ENCODE peak calls at places on chromosomes 5 and 9, in nine cellular contexts. One of them, this sample, is unnamed.

GRCh38 chr9:36040271-36040925 is 3.7 kb downstream of the RECK start:
- DNase-seq in activated CD4-positive, alpha-beta memory T cell treated with anti-CD3 and anti-CD28 coated beads for 36 hours: no peak
- DNase-seq in activated effector memory CD4-positive, alpha-beta T cell treated with anti-CD3 and anti-CD28 coated beads, Interleukin-2, amount 50 U/mL, for 16 hours: no peak
- DNase-seq in nephron progenitor cell: no peak
- DNase-seq in C1 segment of cervical spinal cord: no peak
- DNase-seq in AG08396: no peak
- DNase-seq in B cell: no peak
- DNase-seq in tibial nerve: no peak
- DNase-seq in HT1080: no peak
- DNase-seq in this sample: no peak

GRCh38 chr9:21730899-21731298 is 71.5 kb upstream of the MTAP start:
- DNase-seq in tibial nerve: no peak
- DNase-seq in AG08396: no peak
- DNase-seq in activated effector memory CD4-positive, alpha-beta T cell treated with anti-CD3 and anti-CD28 coated beads, Interleukin-2, amount 50 U/mL, for 16 hours: no peak
- DNase-seq in activated CD4-positive, alpha-beta memory T cell treated with anti-CD3 and anti-CD28 coated beads for 36 hours: no peak
- DNase-seq in HT1080: no peak
- DNase-seq in B cell: no peak
- DNase-seq in nephron progenitor cell: no peak
- DNase-seq in C1 segment of cervical spinal cord: no peak
- DNase-seq in this sample: no peak

GRCh38 chr5:78806544-78806943 is 158.0 kb upstream of the LHFPL2 start:
- DNase-seq in nephron progenitor cell: no peak
- DNase-seq in tibial nerve: no peak
- DNase-seq in AG08396: peak
- DNase-seq in C1 segment of cervical spinal cord: no peak
- DNase-seq in activated CD4-positive, alpha-beta memory T cell treated with anti-CD3 and anti-CD28 coated beads for 36 hours: no peak
- DNase-seq in activated effector memory CD4-positive, alpha-beta T cell treated with anti-CD3 and anti-CD28 coated beads, Interleukin-2, amount 50 U/mL, for 16 hours: no peak
- DNase-seq in HT1080: peak
- DNase-seq in B cell: no peak
- DNase-seq in this sample: no peak

GRCh38 chr5:167804512-167805220 is 486.8 kb upstream of the WWC1 start:
- DNase-seq in nephron progenitor cell: no peak
- DNase-seq in tibial nerve: no peak
- DNase-seq in activated CD4-positive, alpha-beta memory T cell treated with anti-CD3 and anti-CD28 coated beads for 36 hours: no peak
- DNase-seq in activated effector memory CD4-positive, alpha-beta T cell treated with anti-CD3 and anti-CD28 coated beads, Interleukin-2, amount 50 U/mL, for 16 hours: no peak
- DNase-seq in C1 segment of cervical spinal cord: no peak
- DNase-seq in HT1080: no peak
- DNase-seq in B cell: no peak
- DNase-seq in AG08396: no peak
- DNase-seq in this sample: no peak

GRCh38 chr9:33192493-33193245 is 25.5 kb upstream of the B4GALT1 start:
- DNase-seq in tibial nerve: no peak
- DNase-seq in B cell: no peak
- DNase-seq in nephron progenitor cell: no peak
- DNase-seq in C1 segment of cervical spinal cord: no peak
- DNase-seq in AG08396: no peak
- DNase-seq in activated CD4-positive, alpha-beta memory T cell treated with anti-CD3 and anti-CD28 coated beads for 36 hours: no peak
- DNase-seq in activated effector memory CD4-positive, alpha-beta T cell treated with anti-CD3 and anti-CD28 coated beads, Interleukin-2, amount 50 U/mL, for 16 hours: no peak
- DNase-seq in HT1080: no peak
- DNase-seq in this sample: no peak

GRCh38 chr5:93428868-93429267 is 152.2 kb downstream of the NR2F1-AS1 start:
- DNase-seq in tibial nerve: no peak
- DNase-seq in AG08396: no peak
- DNase-seq in C1 segment of cervical spinal cord: no peak
- DNase-seq in HT1080: peak
- DNase-seq in activated CD4-positive, alpha-beta memory T cell treated with anti-CD3 and anti-CD28 coated beads for 36 hours: no peak
- DNase-seq in activated effector memory CD4-positive, alpha-beta T cell treated with anti-CD3 and anti-CD28 coated beads, Interleukin-2, amount 50 U/mL, for 16 hours: no peak
- DNase-seq in B cell: no peak
- DNase-seq in nephron progenitor cell: no peak
- DNase-seq in this sample: no peak

GRCh38 chr9:3662671-3663070 is 136.9 kb upstream of the RFX3 start:
- DNase-seq in C1 segment of cervical spinal cord: no peak
- DNase-seq in HT1080: peak
- DNase-seq in activated CD4-positive, alpha-beta memory T cell treated with anti-CD3 and anti-CD28 coated beads for 36 hours: no peak
- DNase-seq in B cell: no peak
- DNase-seq in tibial nerve: no peak
- DNase-seq in AG08396: peak
- DNase-seq in activated effector memory CD4-positive, alpha-beta T cell treated with anti-CD3 and anti-CD28 coated beads, Interleukin-2, amount 50 U/mL, for 16 hours: no peak
- DNase-seq in nephron progenitor cell: no peak
- DNase-seq in this sample: no peak

GRCh38 chr9:113589890-113590289 is 126.4 kb downstream of the RGS3 start:
- DNase-seq in B cell: no peak
- DNase-seq in activated effector memory CD4-positive, alpha-beta T cell treated with anti-CD3 and anti-CD28 coated beads, Interleukin-2, amount 50 U/mL, for 16 hours: no peak
- DNase-seq in AG08396: no peak
- DNase-seq in nephron progenitor cell: no peak
- DNase-seq in tibial nerve: no peak
- DNase-seq in C1 segment of cervical spinal cord: no peak
- DNase-seq in activated CD4-positive, alpha-beta memory T cell treated with anti-CD3 and anti-CD28 coated beads for 36 hours: no peak
- DNase-seq in HT1080: peak
- DNase-seq in this sample: no peak

GRCh38 chr5:53381-54174 is 38.4 kb upstream of the PLEKHG4B start:
- DNase-seq in activated CD4-positive, alpha-beta memory T cell treated with anti-CD3 and anti-CD28 coated beads for 36 hours: peak
- DNase-seq in HT1080: no peak
- DNase-seq in C1 segment of cervical spinal cord: no peak
- DNase-seq in B cell: peak
- DNase-seq in activated effector memory CD4-positive, alpha-beta T cell treated with anti-CD3 and anti-CD28 coated beads, Interleukin-2, amount 50 U/mL, for 16 hours: peak
- DNase-seq in nephron progenitor cell: peak
- DNase-seq in AG08396: peak
- DNase-seq in tibial nerve: no peak
- DNase-seq in this sample: peak

GRCh38 chr5:75190227-75190626 is 46.5 kb downstream of the ANKRD31 start:
- DNase-seq in HT1080: no peak
- DNase-seq in tibial nerve: no peak
- DNase-seq in C1 segment of cervical spinal cord: no peak
- DNase-seq in activated effector memory CD4-positive, alpha-beta T cell treated with anti-CD3 and anti-CD28 coated beads, Interleukin-2, amount 50 U/mL, for 16 hours: no peak
- DNase-seq in B cell: no peak
- DNase-seq in nephron progenitor cell: no peak
- DNase-seq in activated CD4-positive, alpha-beta memory T cell treated with anti-CD3 and anti-CD28 coated beads for 36 hours: no peak
- DNase-seq in AG08396: no peak
- DNase-seq in this sample: no peak

GRCh38 chr5:105953616-105954015 is 1717.1 kb downstream of the EFNA5 start:
- DNase-seq in B cell: no peak
- DNase-seq in tibial nerve: no peak
- DNase-seq in AG08396: no peak
- DNase-seq in HT1080: no peak
- DNase-seq in activated CD4-positive, alpha-beta memory T cell treated with anti-CD3 and anti-CD28 coated beads for 36 hours: no peak
- DNase-seq in nephron progenitor cell: no peak
- DNase-seq in C1 segment of cervical spinal cord: no peak
- DNase-seq in activated effector memory CD4-positive, alpha-beta T cell treated with anti-CD3 and anti-CD28 coated beads, Interleukin-2, amount 50 U/mL, for 16 hours: no peak
- DNase-seq in this sample: no peak

GRCh38 chr5:10272053-10272869 is 22.2 kb downstream of the CCT5 start:
- DNase-seq in activated effector memory CD4-positive, alpha-beta T cell treated with anti-CD3 and anti-CD28 coated beads, Interleukin-2, amount 50 U/mL, for 16 hours: no peak
- DNase-seq in C1 segment of cervical spinal cord: no peak
- DNase-seq in B cell: no peak
- DNase-seq in activated CD4-positive, alpha-beta memory T cell treated with anti-CD3 and anti-CD28 coated beads for 36 hours: no peak
- DNase-seq in tibial nerve: no peak
- DNase-seq in AG08396: no peak
- DNase-seq in nephron progenitor cell: no peak
- DNase-seq in HT1080: no peak
- DNase-seq in this sample: no peak

GRCh38 chr9:77977210-77977611 is 54.4 kb downstream of the GNAQ start:
- DNase-seq in activated effector memory CD4-positive, alpha-beta T cell treated with anti-CD3 and anti-CD28 coated beads, Interleukin-2, amount 50 U/mL, for 16 hours: peak
- DNase-seq in AG08396: peak
- DNase-seq in B cell: no peak
- DNase-seq in activated CD4-positive, alpha-beta memory T cell treated with anti-CD3 and anti-CD28 coated beads for 36 hours: peak
- DNase-seq in tibial nerve: peak
- DNase-seq in nephron progenitor cell: peak
- DNase-seq in C1 segment of cervical spinal cord: peak
- DNase-seq in HT1080: peak
- DNase-seq in this sample: peak

GRCh38 chr5:93087326-93087725 is 493.7 kb downstream of the NR2F1-AS1 start:
- DNase-seq in AG08396: no peak
- DNase-seq in tibial nerve: no peak
- DNase-seq in nephron progenitor cell: no peak
- DNase-seq in B cell: no peak
- DNase-seq in activated CD4-positive, alpha-beta memory T cell treated with anti-CD3 and anti-CD28 coated beads for 36 hours: no peak
- DNase-seq in HT1080: no peak
- DNase-seq in C1 segment of cervical spinal cord: no peak
- DNase-seq in activated effector memory CD4-positive, alpha-beta T cell treated with anti-CD3 and anti-CD28 coated beads, Interleukin-2, amount 50 U/mL, for 16 hours: no peak
- DNase-seq in this sample: no peak

GRCh38 chr9:28792736-28793135 is 1219.5 kb upstream of the C9orf72 start:
- DNase-seq in tibial nerve: no peak
- DNase-seq in nephron progenitor cell: no peak
- DNase-seq in activated CD4-positive, alpha-beta memory T cell treated with anti-CD3 and anti-CD28 coated beads for 36 hours: no peak
- DNase-seq in B cell: no peak
- DNase-seq in C1 segment of cervical spinal cord: no peak
- DNase-seq in activated effector memory CD4-positive, alpha-beta T cell treated with anti-CD3 and anti-CD28 coated beads, Interleukin-2, amount 50 U/mL, for 16 hours: no peak
- DNase-seq in HT1080: no peak
- DNase-seq in AG08396: no peak
- DNase-seq in this sample: no peak

GRCh38 chr9:101448680-101449070 is 13.1 kb upstream of the ALDOB start:
- DNase-seq in HT1080: no peak
- DNase-seq in activated CD4-positive, alpha-beta memory T cell treated with anti-CD3 and anti-CD28 coated beads for 36 hours: no peak
- DNase-seq in AG08396: no peak
- DNase-seq in C1 segment of cervical spinal cord: no peak
- DNase-seq in tibial nerve: no peak
- DNase-seq in activated effector memory CD4-positive, alpha-beta T cell treated with anti-CD3 and anti-CD28 coated beads, Interleukin-2, amount 50 U/mL, for 16 hours: no peak
- DNase-seq in nephron progenitor cell: no peak
- DNase-seq in B cell: no peak
- DNase-seq in this sample: no peak

GRCh38 chr5:107808671-107809137 is 138.0 kb upstream of the EFNA5 start:
- DNase-seq in B cell: no peak
- DNase-seq in HT1080: peak
- DNase-seq in activated CD4-positive, alpha-beta memory T cell treated with anti-CD3 and anti-CD28 coated beads for 36 hours: no peak
- DNase-seq in nephron progenitor cell: peak
- DNase-seq in tibial nerve: no peak
- DNase-seq in C1 segment of cervical spinal cord: no peak
- DNase-seq in AG08396: no peak
- DNase-seq in activated effector memory CD4-positive, alpha-beta T cell treated with anti-CD3 and anti-CD28 coated beads, Interleukin-2, amount 50 U/mL, for 16 hours: no peak
- DNase-seq in this sample: peak

GRCh38 chr9:120892748-120893584 is 16.0 kb upstream of the PHF19 start:
- DNase-seq in tibial nerve: no peak
- DNase-seq in C1 segment of cervical spinal cord: no peak
- DNase-seq in activated effector memory CD4-positive, alpha-beta T cell treated with anti-CD3 and anti-CD28 coated beads, Interleukin-2, amount 50 U/mL, for 16 hours: peak
- DNase-seq in B cell: peak
- DNase-seq in activated CD4-positive, alpha-beta memory T cell treated with anti-CD3 and anti-CD28 coated beads for 36 hours: peak
- DNase-seq in HT1080: peak
- DNase-seq in AG08396: peak
- DNase-seq in nephron progenitor cell: no peak
- DNase-seq in this sample: no peak

GRCh38 chr5:159458217-159458711 is 128.0 kb upstream of the IL12B start:
- DNase-seq in B cell: no peak
- DNase-seq in tibial nerve: no peak
- DNase-seq in activated effector memory CD4-positive, alpha-beta T cell treated with anti-CD3 and anti-CD28 coated beads, Interleukin-2, amount 50 U/mL, for 16 hours: no peak
- DNase-seq in AG08396: no peak
- DNase-seq in activated CD4-positive, alpha-beta memory T cell treated with anti-CD3 and anti-CD28 coated beads for 36 hours: peak
- DNase-seq in nephron progenitor cell: no peak
- DNase-seq in C1 segment of cervical spinal cord: no peak
- DNase-seq in HT1080: no peak
- DNase-seq in this sample: no peak

GRCh38 chr9:131361202-131361833 is 32.6 kb upstream of the PRRC2B start:
- DNase-seq in C1 segment of cervical spinal cord: no peak
- DNase-seq in activated CD4-positive, alpha-beta memory T cell treated with anti-CD3 and anti-CD28 coated beads for 36 hours: no peak
- DNase-seq in B cell: no peak
- DNase-seq in nephron progenitor cell: no peak
- DNase-seq in tibial nerve: no peak
- DNase-seq in AG08396: no peak
- DNase-seq in HT1080: no peak
- DNase-seq in activated effector memory CD4-positive, alpha-beta T cell treated with anti-CD3 and anti-CD28 coated beads, Interleukin-2, amount 50 U/mL, for 16 hours: no peak
- DNase-seq in this sample: peak

GRCh38 chr5:143985832-143986485 is 174.0 kb downstream of the HMHB1 start:
- DNase-seq in tibial nerve: no peak
- DNase-seq in nephron progenitor cell: no peak
- DNase-seq in B cell: no peak
- DNase-seq in activated effector memory CD4-positive, alpha-beta T cell treated with anti-CD3 and anti-CD28 coated beads, Interleukin-2, amount 50 U/mL, for 16 hours: no peak
- DNase-seq in HT1080: peak
- DNase-seq in activated CD4-positive, alpha-beta memory T cell treated with anti-CD3 and anti-CD28 coated beads for 36 hours: no peak
- DNase-seq in C1 segment of cervical spinal cord: no peak
- DNase-seq in AG08396: peak
- DNase-seq in this sample: no peak

GRCh38 chr5:133226186-133226585 is 174.4 kb downstream of the HSPA4 start:
- DNase-seq in C1 segment of cervical spinal cord: no peak
- DNase-seq in AG08396: no peak
- DNase-seq in tibial nerve: no peak
- DNase-seq in activated effector memory CD4-positive, alpha-beta T cell treated with anti-CD3 and anti-CD28 coated beads, Interleukin-2, amount 50 U/mL, for 16 hours: no peak
- DNase-seq in HT1080: no peak
- DNase-seq in activated CD4-positive, alpha-beta memory T cell treated with anti-CD3 and anti-CD28 coated beads for 36 hours: no peak
- DNase-seq in B cell: no peak
- DNase-seq in nephron progenitor cell: no peak
- DNase-seq in this sample: no peak

GRCh38 chr5:31853398-31854135 is 214.6 kb downstream of the PDZD2 start:
- DNase-seq in HT1080: no peak
- DNase-seq in activated CD4-positive, alpha-beta memory T cell treated with anti-CD3 and anti-CD28 coated beads for 36 hours: no peak
- DNase-seq in nephron progenitor cell: no peak
- DNase-seq in C1 segment of cervical spinal cord: no peak
- DNase-seq in B cell: no peak
- DNase-seq in activated effector memory CD4-positive, alpha-beta T cell treated with anti-CD3 and anti-CD28 coated beads, Interleukin-2, amount 50 U/mL, for 16 hours: no peak
- DNase-seq in tibial nerve: no peak
- DNase-seq in AG08396: no peak
- DNase-seq in this sample: no peak

GRCh38 chr5:156693113-156693512 is 157.0 kb upstream of the PPP1R2B start:
- DNase-seq in nephron progenitor cell: no peak
- DNase-seq in activated CD4-positive, alpha-beta memory T cell treated with anti-CD3 and anti-CD28 coated beads for 36 hours: no peak
- DNase-seq in B cell: no peak
- DNase-seq in C1 segment of cervical spinal cord: no peak
- DNase-seq in tibial nerve: no peak
- DNase-seq in HT1080: no peak
- DNase-seq in AG08396: no peak
- DNase-seq in activated effector memory CD4-positive, alpha-beta T cell treated with anti-CD3 and anti-CD28 coated beads, Interleukin-2, amount 50 U/mL, for 16 hours: no peak
- DNase-seq in this sample: no peak

GRCh38 chr5:172410160-172410559 is 44.2 kb downstream of the SH3PXD2B start:
- DNase-seq in AG08396: no peak
- DNase-seq in tibial nerve: no peak
- DNase-seq in nephron progenitor cell: no peak
- DNase-seq in B cell: no peak
- DNase-seq in activated CD4-positive, alpha-beta memory T cell treated with anti-CD3 and anti-CD28 coated beads for 36 hours: peak
- DNase-seq in activated effector memory CD4-positive, alpha-beta T cell treated with anti-CD3 and anti-CD28 coated beads, Interleukin-2, amount 50 U/mL, for 16 hours: no peak
- DNase-seq in C1 segment of cervical spinal cord: no peak
- DNase-seq in HT1080: peak
- DNase-seq in this sample: no peak

GRCh38 chr5:57434227-57434640 is 48.4 kb downstream of the ACTBL2 start:
- DNase-seq in B cell: no peak
- DNase-seq in C1 segment of cervical spinal cord: no peak
- DNase-seq in activated effector memory CD4-positive, alpha-beta T cell treated with anti-CD3 and anti-CD28 coated beads, Interleukin-2, amount 50 U/mL, for 16 hours: no peak
- DNase-seq in tibial nerve: no peak
- DNase-seq in nephron progenitor cell: no peak
- DNase-seq in HT1080: peak
- DNase-seq in activated CD4-positive, alpha-beta memory T cell treated with anti-CD3 and anti-CD28 coated beads for 36 hours: no peak
- DNase-seq in AG08396: no peak
- DNase-seq in this sample: no peak